ENCODE peak calls at places on chromosome 3, in ten cellular contexts. Z is bronchial epithelial cell, I is PC-3, B is Calu3, V is lower leg skin, P is heart right ventricle, F is glutamatergic neuron, M is uterus, U is A549, C is hepatocyte. G is an unnamed sample.

GRCh38 chr3:177523072-177523675 is 325.9 kb upstream of the TBL1XR1 start:
- DNase-seq in Z (peak), F (no peak), B (no peak), P (no peak), U (no peak), C (no peak), I (no peak), V (no peak), M (no peak), G (no peak)

GRCh38 chr3:19920401-19921075 is 13.5 kb downstream of the EFHB start:
- DNase-seq in Z (no peak), M (no peak), C (no peak), V (no peak), U (peak), F (no peak), B (no peak), P (no peak), I (no peak), G (no peak)

GRCh38 chr3:194255252-194256039 is 95.7 kb downstream of the CPN2 start:
- DNase-seq in B (no peak), F (no peak), I (no peak), C (peak), Z (no peak), M (no peak), P (peak), U (no peak), V (peak), G (peak)

GRCh38 chr3:177294221-177294620 is 96.9 kb upstream of the TBL1XR1 start:
- DNase-seq in V (no peak), F (no peak), U (no peak), P (no peak), Z (peak), M (peak), I (peak), B (peak), C (peak), G (no peak)

GRCh38 chr3:54999159-54999558 is 71.3 kb upstream of the LRTM1 start:
- DNase-seq in M (no peak), P (no peak), V (no peak), B (no peak), I (peak), C (peak), F (no peak), U (peak), Z (peak), G (peak)

GRCh38 chr3:10189557-10190374 is 25.0 kb downstream of the IRAK2 start:
- DNase-seq in U (peak), V (peak), Z (peak), P (peak), B (peak), F (no peak), C (no peak), I (peak), M (peak), G (peak)

GRCh38 chr3:23696842-23697241 is 108.9 kb upstream of the UBE2E1 start:
- DNase-seq in I (no peak), V (no peak), P (no peak), B (no peak), Z (no peak), M (no peak), U (no peak), F (no peak), C (peak), G (no peak)

GRCh38 chr3:50635066-50635465 is 18.1 kb downstream of the MAPKAPK3 start:
- DNase-seq in F (no peak), C (no peak), V (no peak), Z (no peak), M (no peak), U (no peak), P (no peak), B (no peak), I (no peak), G (no peak)

GRCh38 chr3:43691120-43692002 is 623 bp downstream of the ABHD5 start:
- DNase-seq in V (peak), C (peak), U (peak), M (peak), B (peak), I (peak), P (peak), Z (peak), F (peak), G (peak)

GRCh38 chr3:186212611-186213010 is 103.7 kb upstream of the ETV5 start:
- DNase-seq in I (no peak), V (no peak), M (no peak), C (no peak), B (no peak), P (no peak), Z (no peak), U (no peak), F (no peak), G (no peak)

GRCh38 chr3:141876891-141877561 is 583 bp downstream of the ATP1B3 start:
- DNase-seq in B (peak), M (peak), U (peak), Z (peak), C (peak), P (peak), F (peak), V (peak), I (peak), G (peak)

GRCh38 chr3:77125934-77126333 is 86.0 kb downstream of the ROBO2 start:
- DNase-seq in U (no peak), F (no peak), B (no peak), V (no peak), P (no peak), M (no peak), I (no peak), C (no peak), Z (no peak), G (no peak)

GRCh38 chr3:129013491-129013891 is 12.4 kb downstream of the EFCC1 start:
- DNase-seq in M (no peak), Z (no peak), I (no peak), C (no peak), V (no peak), B (no peak), F (no peak), U (peak), P (no peak), G (no peak)

GRCh38 chr3:2205692-2206091 is 107.0 kb downstream of the CNTN4 start:
- DNase-seq in P (no peak), Z (no peak), M (no peak), C (no peak), U (no peak), V (no peak), I (no peak), F (no peak), B (no peak), G (no peak)

GRCh38 chr3:25576836-25577454 is 87.8 kb downstream of the TOP2B start:
- DNase-seq in I (no peak), B (no peak), U (no peak), P (no peak), Z (no peak), F (no peak), C (no peak), M (no peak), V (no peak), G (no peak)
- TF ChIP-seq CTCF in I (no peak), B (no peak), U (no peak), P (no peak), Z (no peak), F (peak), C (no peak), M (no peak), V (no peak), G (peak)

GRCh38 chr3:58238830-58239229 is 1.2 kb downstream of the ABHD6 start:
- DNase-seq in C (no peak), V (no peak), M (no peak), Z (no peak), I (no peak), F (no peak), B (no peak), U (no peak), P (no peak), G (no peak)

GRCh38 chr3:58235970-58236369 is 1.6 kb upstream of the ABHD6 start:
- DNase-seq in I (no peak), M (no peak), P (no peak), C (no peak), F (no peak), V (no peak), Z (no peak), U (no peak), B (no peak), G (no peak)

GRCh38 chr3:58237940-58238681 is 519 bp downstream of the ABHD6 start:
- DNase-seq in P (peak), Z (no peak), U (no peak), M (peak), V (peak), B (peak), F (peak), C (peak), I (peak), G (peak)

GRCh38 chr3:58237238-58237939 is at the start of gene ABHD6:
- DNase-seq in U (peak), V (peak), M (peak), B (peak), P (peak), C (peak), F (peak), Z (no peak), I (peak), G (peak)

DNA sequence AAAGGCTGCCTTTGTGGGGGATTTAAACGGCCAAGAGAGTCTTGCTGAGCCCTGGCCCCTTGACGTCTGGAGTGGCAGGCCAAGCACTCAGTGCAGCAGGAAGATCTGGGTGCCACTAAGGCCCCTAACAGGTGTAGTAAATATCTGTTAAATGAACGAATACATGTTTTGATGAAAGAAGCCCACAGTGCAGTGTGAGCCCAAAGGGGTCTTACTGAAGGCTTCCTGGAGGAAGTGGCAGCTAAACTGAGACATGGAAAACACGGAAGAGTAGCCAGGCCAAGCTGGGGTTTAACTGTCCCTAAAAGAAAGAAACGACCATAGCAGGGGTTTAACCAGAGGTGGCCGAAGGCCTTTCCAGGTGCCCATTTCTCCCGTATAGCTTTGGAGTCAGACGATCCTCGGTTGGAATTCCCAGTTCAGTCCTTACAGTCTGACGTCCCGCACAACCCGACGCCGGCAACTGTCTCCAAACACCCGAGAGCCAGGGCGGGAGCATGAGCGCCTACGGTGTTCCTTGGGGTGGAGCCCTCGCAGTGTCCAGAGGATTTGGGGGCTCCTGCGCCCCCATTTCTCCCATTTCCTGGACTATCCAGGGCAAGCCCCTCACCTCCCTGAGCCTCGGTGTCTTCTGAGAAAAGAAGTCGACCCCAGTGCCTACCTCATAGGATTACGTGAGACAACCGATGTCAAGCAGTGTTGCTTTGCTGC is 910 bp upstream of the ABHD6 start:
- DNase-seq in B (no peak), V (peak), C (peak), I (peak), M (no peak), Z (no peak), F (no peak), P (peak), U (no peak), G (peak)
- TF ChIP-seq CTCF in B (no peak), V (no peak), C (no peak), I (no peak), M (no peak), Z (no peak), F (no peak), P (no peak), U (no peak), G (no peak)

GRCh38 chr3:172167892-172168648 is 128.7 kb downstream of the FNDC3B start:
- DNase-seq in F (no peak), V (no peak), U (no peak), M (no peak), P (no peak), C (no peak), B (no peak), I (no peak), Z (peak), G (no peak)
- TF ChIP-seq CTCF in F (no peak), V (no peak), U (no peak), M (no peak), P (no peak), C (no peak), B (no peak), I (no peak), Z (no peak), G (no peak)

GRCh38 chr3:138332472-138333073 is 2.9 kb upstream of the NME9 start:
- DNase-seq in V (no peak), I (peak), P (no peak), B (no peak), C (peak), F (no peak), Z (peak), U (peak), M (no peak), G (peak)

GRCh38 chr3:138329127-138329983 is at the start of gene NME9:
- DNase-seq in F (peak), U (peak), C (peak), Z (peak), M (peak), P (peak), V (peak), B (peak), I (peak), G (peak)

GRCh38 chr3:138329984-138330293 is 288 bp upstream of the NME9 start:
- DNase-seq in M (no peak), Z (no peak), I (no peak), F (no peak), V (no peak), B (no peak), C (no peak), U (no peak), P (no peak), G (no peak)

GRCh38 chr3:138328341-138328740 is 1.3 kb downstream of the NME9 start:
- DNase-seq in I (no peak), U (peak), F (no peak), Z (no peak), P (no peak), B (no peak), C (peak), V (no peak), M (no peak), G (peak)

DNA sequence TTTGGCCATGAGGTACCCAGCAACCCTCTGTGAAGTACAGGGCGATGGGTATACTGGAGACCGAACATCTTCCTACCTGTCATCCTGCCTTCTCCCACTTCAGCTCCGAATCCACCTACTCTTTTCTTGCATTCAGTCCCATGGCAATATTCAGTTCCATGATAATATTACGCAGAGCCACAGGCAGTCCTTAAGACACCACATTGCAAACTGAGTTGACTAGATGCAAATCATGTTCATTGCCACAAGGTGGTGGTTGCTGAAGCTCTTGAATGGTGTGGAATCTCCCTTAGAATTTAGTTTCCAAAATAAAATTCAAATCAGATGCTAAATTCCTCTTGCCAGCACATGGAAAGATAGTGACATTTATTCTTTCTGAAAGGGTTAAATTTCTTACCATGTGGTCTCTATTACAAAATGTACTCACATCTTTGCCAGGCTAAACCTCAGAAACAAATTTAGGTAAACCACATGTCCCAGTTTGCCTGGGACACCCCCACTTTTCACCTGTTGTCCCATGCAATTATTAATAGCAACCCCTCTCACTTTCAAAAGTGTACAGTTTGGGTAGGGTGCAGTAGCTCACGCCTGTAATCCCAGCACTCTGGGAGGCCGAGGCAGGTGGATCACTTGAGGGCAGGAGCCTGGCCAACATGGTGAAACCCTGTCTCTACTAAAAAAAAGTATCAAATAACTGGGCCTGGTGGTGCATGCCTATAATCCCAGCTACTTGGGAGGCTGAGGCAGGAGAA is 1.7 kb upstream of the NME9 start:
- DNase-seq in B (no peak), F (no peak), P (no peak), M (no peak), Z (no peak), U (peak), V (no peak), I (peak), C (no peak), G (peak)
- TF ChIP-seq CTCF in B (peak), F (no peak), P (peak), M (no peak), Z (no peak), U (no peak), V (no peak), I (peak), C (peak), G (peak)